ENCODE peak calls at places on chromosomes 12 and 14, in four cellular contexts. L is CD8-positive, alpha-beta T cell; W is body of pancreas; P is tibial artery. F is an unnamed sample.
A peak's percentile ranks its signal among the peaks of the same experiment; 100 is the strongest.

GRCh38 chr12:67572492-67572891 is 76.1 kb upstream of the DYRK2 start:
- DNase-seq in L (no peak), W (no peak), P (no peak), F (no peak)

GRCh38 chr12:77325505-77325904 is 260.1 kb upstream of the E2F7 start:
- DNase-seq in L (no peak), W (no peak), P (no peak), F (peak; percentile 82)

GRCh38 chr12:122825773-122826724 is 9.2 kb upstream of the HIP1R start:
- DNase-seq in L (no peak), W (peak; percentile 55), P (peak; percentile 32), F (no peak)

GRCh38 chr12:93839076-93839475 is 161.9 kb downstream of the CRADD start:
- DNase-seq in L (no peak), W (no peak), P (no peak), F (no peak)

GRCh38 chr14:99699071-99699760 is 15.1 kb downstream of the CYP46A1 start:
- DNase-seq in L (no peak), W (no peak), P (no peak), F (no peak)

GRCh38 chr12:14366211-14366762 is 805 bp downstream of the ATF7IP start:
- DNase-seq in L (no peak), W (no peak), P (no peak), F (no peak)

GRCh38 chr14:63508033-63508432 is 35.1 kb downstream of the PPP2R5E start:
- DNase-seq in L (peak; percentile 25), W (no peak), P (no peak), F (no peak)

GRCh38 chr12:98814254-98814653 is 169.2 kb downstream of the APAF1 start:
- DNase-seq in L (no peak), W (no peak), P (no peak), F (no peak)

GRCh38 chr12:110316861-110317260 is 35.8 kb downstream of the ATP2A2 start:
- DNase-seq in L (no peak), W (no peak), P (no peak), F (no peak)

GRCh38 chr12:6336079-6336858 is 5.6 kb downstream of the TNFRSF1A start:
- DNase-seq in L (peak; percentile 59), W (peak; percentile 89), P (peak; percentile 97), F (peak; percentile 98)

GRCh38 chr14:86646688-86647687 is 1117.0 kb downstream of the FLRT2 start:
- DNase-seq in L (no peak), W (no peak), P (no peak), F (no peak)

DNA sequence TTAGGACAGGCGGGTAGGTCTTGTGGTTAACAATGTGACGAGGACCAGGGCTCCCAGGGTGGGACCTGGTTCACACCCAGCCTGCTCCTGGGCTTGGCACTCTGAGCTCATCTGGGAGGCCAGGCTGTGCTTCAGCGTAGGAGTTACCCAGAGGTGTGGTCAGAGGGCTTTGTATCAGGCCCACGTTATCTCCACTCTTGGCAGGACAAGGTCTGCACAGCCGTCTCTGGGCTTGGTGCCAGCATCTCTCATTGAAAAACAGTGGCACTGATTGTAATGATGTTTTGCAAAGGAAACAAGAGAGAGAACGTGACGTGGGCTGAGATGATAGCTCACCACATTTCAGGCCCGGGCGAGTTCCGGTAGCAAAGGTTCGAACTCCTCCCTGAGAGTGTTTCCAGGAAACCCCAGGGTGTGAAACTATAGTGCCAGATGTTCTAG is 227.1 kb downstream of the KTN1 start:
- DNase-seq in L (peak; percentile 79), W (peak; percentile 90), P (peak; percentile 79), F (peak; percentile 63)
- H3K4me3 ChIP-seq in L (no peak overlapping the region), W (no peak overlapping the region), P (no peak overlapping the region), F (no peak overlapping the region)

GRCh38 chr14:90643982-90644510 is 172.2 kb downstream of the TTC7B start:
- DNase-seq in L (no peak), W (no peak), P (no peak), F (no peak)

GRCh38 chr14:90649096-90649495 is 167.1 kb downstream of the TTC7B start:
- DNase-seq in L (no peak), W (no peak), P (no peak), F (no peak)

GRCh38 chr14:90644882-90645281 is 171.3 kb downstream of the TTC7B start:
- DNase-seq in L (no peak), W (no peak), P (no peak), F (no peak)

GRCh38 chr14:90647469-90647868 is 168.8 kb downstream of the TTC7B start:
- DNase-seq in L (no peak), W (no peak), P (no peak), F (no peak)

GRCh38 chr14:90645842-90646443 is 170.3 kb downstream of the TTC7B start:
- DNase-seq in L (no peak), W (no peak), P (no peak), F (no peak)
- H3K4me1 ChIP-seq in L (no peaks in the 10 kb centered on the region), W (no peaks in the 10 kb centered on the region), P (peaks cover 32% of the 10 kb centered on the region), F (peaks cover 26% of the 10 kb centered on the region)

GRCh38 chr12:12924169-12924568 is 27.8 kb downstream of the GPRC5D start:
- DNase-seq in L (no peak), W (no peak), P (no peak), F (no peak)

GRCh38 chr12:12925383-12925782 is 26.6 kb downstream of the GPRC5D start:
- DNase-seq in L (no peak), W (no peak), P (no peak), F (no peak)

GRCh38 chr12:12922978-12923377 is 29.0 kb downstream of the GPRC5D start:
- DNase-seq in L (no peak), W (no peak), P (no peak), F (no peak)

GRCh38 chr12:12919666-12920435 is 28.5 kb downstream of the GPRC5A start:
- DNase-seq in L (no peak), W (no peak), P (no peak), F (no peak)

DNA sequence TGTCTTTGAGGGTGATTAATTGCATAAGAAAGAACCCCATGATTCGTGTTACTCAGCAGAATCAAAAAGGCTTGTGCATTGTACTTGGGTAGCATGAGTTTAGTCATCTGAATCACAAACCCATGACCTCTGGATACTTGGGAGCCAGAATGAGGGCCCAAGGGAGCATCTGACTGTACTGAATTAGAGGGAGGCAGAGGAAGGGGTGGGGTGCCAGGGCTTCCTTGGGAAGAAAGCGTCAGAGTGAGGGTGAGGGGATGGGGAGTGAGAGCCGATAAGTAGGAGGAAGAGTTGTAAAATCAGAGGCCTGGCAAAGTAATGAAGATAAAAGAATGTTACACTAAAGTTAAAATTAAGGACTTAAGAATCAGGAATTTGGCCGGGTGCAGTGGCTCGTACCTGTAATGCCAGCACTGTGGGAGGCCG is 29.8 kb downstream of the GPRC5D start:
- DNase-seq in L (no peak), W (no peak), P (no peak), F (no peak)
- H3K4me3 ChIP-seq in L (no peak overlapping the region), W (no peak overlapping the region), P (no peak overlapping the region), F (no peak overlapping the region)

GRCh38 chr14:103626150-103626850 is 2.7 kb upstream of the KLC1 start:
- DNase-seq in L (no peak), W (no peak), P (no peak), F (no peak)

GRCh38 chr14:103623308-103623707 is 5.7 kb upstream of the KLC1 start:
- DNase-seq in L (no peak), W (no peak), P (no peak), F (no peak)

GRCh38 chr14:103625361-103626095 is 3.5 kb upstream of the KLC1 start:
- DNase-seq in L (peak; percentile 30), W (no peak), P (peak; percentile 68), F (no peak)

GRCh38 chr14:103623883-103624482 is 5.0 kb upstream of the KLC1 start:
- DNase-seq in L (no peak), W (no peak), P (peak; percentile 77), F (peak; percentile 79)

GRCh38 chr14:103624860-103625259 is 4.2 kb upstream of the KLC1 start:
- DNase-seq in L (peak; percentile 12), W (no peak), P (peak; percentile 92), F (peak; percentile 91)
- H3K4me1 ChIP-seq in L (peaks cover 33% of the 10 kb centered on the region), W (peaks cover 10% of the 10 kb centered on the region), P (peaks cover 37% of the 10 kb centered on the region), F (peaks cover 29% of the 10 kb centered on the region)

GRCh38 chr14:83007641-83008237 is 1474.1 kb upstream of the SEL1L start:
- DNase-seq in L (no peak), W (no peak), P (no peak), F (no peak)

GRCh38 chr14:83004456-83005006 is 1470.9 kb upstream of the SEL1L start:
- DNase-seq in L (no peak), W (no peak), P (no peak), F (no peak)

DNA sequence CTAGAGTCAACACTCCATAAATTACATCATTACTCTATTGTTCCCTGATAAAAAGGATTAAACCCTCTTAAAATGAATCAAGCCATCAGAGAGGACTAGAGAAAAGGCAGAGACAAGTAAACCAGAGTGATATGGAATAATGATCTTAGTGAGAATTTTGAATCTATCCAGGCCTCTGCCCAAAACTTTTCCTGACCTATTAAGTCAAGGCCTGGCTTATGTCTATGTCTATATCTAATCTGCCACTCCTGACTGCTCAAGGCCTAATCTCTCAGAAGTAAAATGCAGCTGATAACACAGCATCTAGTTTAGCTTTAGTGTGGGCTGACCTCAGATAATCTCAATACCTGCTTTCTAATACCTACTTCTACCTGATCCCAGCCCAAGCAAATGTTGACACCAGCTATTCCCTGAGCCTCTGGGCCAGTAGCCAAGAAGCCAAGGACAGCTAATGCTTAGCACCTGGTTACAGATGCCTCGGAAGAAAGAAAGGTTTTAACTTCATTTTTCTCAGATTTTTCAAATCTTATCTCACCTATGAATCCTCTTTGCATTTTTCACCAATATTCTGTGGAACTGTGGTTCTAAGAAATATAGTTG is 1472.5 kb upstream of the SEL1L start:
- DNase-seq in L (no peak), W (peak; percentile 59), P (no peak), F (no peak)
- H3K4me3 ChIP-seq in L (no peak overlapping the region), W (no peak overlapping the region), P (no peak overlapping the region), F (no peak overlapping the region)

GRCh38 chr14:93980464-93981201 is 4.3 kb upstream of the ASB2 start:
- DNase-seq in L (no peak), W (no peak), P (peak; percentile 93), F (no peak)

GRCh38 chr14:93981316-93981715 is 4.9 kb upstream of the ASB2 start:
- DNase-seq in L (no peak), W (no peak), P (no peak), F (no peak)

GRCh38 chr14:93981874-93982683 is 5.7 kb upstream of the ASB2 start:
- DNase-seq in L (no peak), W (no peak), P (no peak), F (no peak)

GRCh38 chr14:93984070-93984469 is 7.7 kb upstream of the ASB2 start:
- DNase-seq in L (no peak), W (no peak), P (no peak), F (no peak)

GRCh38 chr14:93982684-93983007 is 6.3 kb upstream of the ASB2 start:
- DNase-seq in L (no peak), W (no peak), P (no peak), F (no peak)
- H3K4me1 ChIP-seq in L (peaks cover 27% of the 10 kb centered on the region), W (no peaks in the 10 kb centered on the region), P (peaks cover 62% of the 10 kb centered on the region), F (no peaks in the 10 kb centered on the region)

GRCh38 chr12:124570810-124571209 is 3.4 kb upstream of the NCOR2 start:
- DNase-seq in L (no peak), W (no peak), P (no peak), F (no peak)

GRCh38 chr12:124567035-124567672 is at the start of gene NCOR2:
- DNase-seq in L (peak; percentile 50), W (peak; percentile 35), P (no peak), F (no peak)

GRCh38 chr12:124567673-124568373 is 411 bp upstream of the NCOR2 start:
- DNase-seq in L (peak; percentile 78), W (peak; percentile 86), P (peak; percentile 98), F (peak; percentile 99)

GRCh38 chr12:124569375-124570148 is 2.1 kb upstream of the NCOR2 start:
- DNase-seq in L (no peak), W (no peak), P (no peak), F (no peak)

GRCh38 chr12:124568431-124569374 is 1.3 kb upstream of the NCOR2 start:
- DNase-seq in L (no peak), W (peak; percentile 35), P (peak; percentile 94), F (peak; percentile 86)
- H3K4me3 ChIP-seq in L (no peak overlapping the region), W (no peak overlapping the region), P (peak overlapping the region; percentile 88), F (no peak overlapping the region)

GRCh38 chr12:64678835-64679234 is 68.5 kb downstream of the RASSF3 start:
- DNase-seq in L (no peak), W (no peak), P (no peak), F (no peak)
- H3K4me1 ChIP-seq in L (peaks cover 97% of the 10 kb centered on the region), W (peaks cover 64% of the 10 kb centered on the region), P (peaks cover 99% of the 10 kb centered on the region), F (peaks cover 28% of the 10 kb centered on the region)

F was measured in left lung.